ENCODE peak calls at places on chromosomes 11 and 22, in four cellular contexts. R is K562, K is GM12878, Z is HepG2. A is an unnamed sample.

GRCh38 chr11:33777906-33778305 is 3.6 kb upstream of the FBXO3 start:
- DNase-seq in Z (no peak), R (no peak), K (no peak), A (no peak)

GRCh38 chr11:87358461-87358860 is 320.7 kb downstream of the TMEM135 start:
- DNase-seq in Z (no peak), R (no peak), K (no peak), A (no peak)

GRCh38 chr22:19943665-19944026 is 2.0 kb upstream of the TXNRD2 start:
- DNase-seq in K (no peak), Z (peak; percentile 61), R (no peak), A (no peak)

GRCh38 chr11:95231126-95231880 is at the start of gene SESN3:
- DNase-seq in Z (peak; percentile 89), R (peak; percentile 98), K (peak; percentile 93), A (peak; percentile 87)

GRCh38 chr11:78319453-78319955 is 98.1 kb downstream of the GAB2 start:
- DNase-seq in K (no peak), R (no peak), Z (no peak), A (no peak)

GRCh38 chr11:34632105-34632780 is 11.3 kb downstream of the EHF start:
- DNase-seq in Z (no peak), R (no peak), K (no peak), A (no peak)

GRCh38 chr22:29266564-29267461 is 968 bp downstream of the RHBDD3 start:
- DNase-seq in R (no peak), Z (no peak), K (no peak), A (no peak)

GRCh38 chr22:42091446-42091764 is 833 bp upstream of the NDUFA6 start:
- DNase-seq in K (no peak), R (no peak), Z (no peak), A (no peak)

GRCh38 chr11:45100338-45100737 is 46.1 kb upstream of the PRDM11 start:
- DNase-seq in Z (no peak), K (no peak), R (peak; percentile 30), A (no peak)

GRCh38 chr22:23404689-23405365 is 175.3 kb downstream of the IGLL1 start:
- DNase-seq in Z (peak; percentile 35), K (no peak), R (no peak), A (no peak)

GRCh38 chr11:122183933-122184332 is 67.9 kb upstream of the BLID start:
- DNase-seq in K (no peak), R (no peak), Z (no peak), A (no peak)

GRCh38 chr11:61837411-61838005 is 9.4 kb downstream of the FADS2 start:
- DNase-seq in K (no peak), Z (no peak), R (no peak), A (no peak)

GRCh38 chr11:113974741-113975470 is at the start of gene HTR3A:
- DNase-seq in K (no peak), Z (peak; percentile 9), R (peak; percentile 58), A (peak; percentile 69)

GRCh38 chr11:118625036-118625690 is 17.7 kb downstream of the PHLDB1 start:
- DNase-seq in K (no peak), R (no peak), Z (no peak), A (no peak)

GRCh38 chr11:613369-613968 is 2.3 kb downstream of the IRF7 start:
- DNase-seq in R (peak; percentile 92), Z (no peak), K (no peak), A (peak; percentile 59)

GRCh38 chr22:25197335-25197734 is 2.3 kb upstream of the CRYBB3 start:
- DNase-seq in K (no peak), Z (no peak), R (no peak), A (no peak)

GRCh38 chr11:114121744-114122504 is 62.4 kb downstream of the ZBTB16 start:
- DNase-seq in K (no peak), Z (no peak), R (no peak), A (no peak)

GRCh38 chr11:18727499-18728236 is 1.7 kb upstream of the IGSF22 start:
- DNase-seq in K (no peak), Z (peak; percentile 48), R (peak; percentile 75), A (peak; percentile 35)

GRCh38 chr11:2825261-2825885 is 60.2 kb downstream of the CDKN1C start:
- DNase-seq in Z (peak; percentile 21), K (no peak), R (peak; percentile 32), A (no peak)

GRCh38 chr11:117583063-117583801 is 213.8 kb downstream of the DSCAML1 start:
- DNase-seq in R (no peak), K (no peak), Z (no peak), A (no peak)

GRCh38 chr11:61173456-61173855 is 12.2 kb upstream of the VPS37C start:
- DNase-seq in K (no peak), Z (peak; percentile 41), R (no peak), A (no peak)

GRCh38 chr22:22882033-22882717 is 5.4 kb upstream of the IGLL5 start:
- DNase-seq in K (no peak), Z (no peak), R (peak; percentile 56), A (no peak)

GRCh38 chr11:94767701-94768601 is at the start of gene AMOTL1:
- DNase-seq in Z (no peak), R (peak; percentile 73), K (no peak), A (peak; percentile 65)

GRCh38 chr11:76669901-76670474 is 559 bp downstream of the LRRC32 start:
- DNase-seq in R (no peak), Z (no peak), K (no peak), A (no peak)

GRCh38 chr22:20571531-20572007 is 64.2 kb downstream of the MED15 start:
- DNase-seq in R (peak; percentile 99), K (no peak), Z (peak; percentile 16), A (no peak)

GRCh38 chr11:73147771-73148681 is 5.9 kb upstream of the FCHSD2 start:
- DNase-seq in Z (no peak), K (no peak), R (no peak), A (no peak)

GRCh38 chr11:80779907-80780615 is 1339.2 kb upstream of the TENM4 start:
- DNase-seq in Z (no peak), R (no peak), K (no peak), A (no peak)

GRCh38 chr11:132111341-132111740 is 740.9 kb downstream of the NTM start:
- DNase-seq in R (no peak), Z (no peak), K (no peak), A (no peak)
- TF ChIP-seq CTCF in R (no peak), Z (no peak), K (no peak), A (no peak)

DNA sequence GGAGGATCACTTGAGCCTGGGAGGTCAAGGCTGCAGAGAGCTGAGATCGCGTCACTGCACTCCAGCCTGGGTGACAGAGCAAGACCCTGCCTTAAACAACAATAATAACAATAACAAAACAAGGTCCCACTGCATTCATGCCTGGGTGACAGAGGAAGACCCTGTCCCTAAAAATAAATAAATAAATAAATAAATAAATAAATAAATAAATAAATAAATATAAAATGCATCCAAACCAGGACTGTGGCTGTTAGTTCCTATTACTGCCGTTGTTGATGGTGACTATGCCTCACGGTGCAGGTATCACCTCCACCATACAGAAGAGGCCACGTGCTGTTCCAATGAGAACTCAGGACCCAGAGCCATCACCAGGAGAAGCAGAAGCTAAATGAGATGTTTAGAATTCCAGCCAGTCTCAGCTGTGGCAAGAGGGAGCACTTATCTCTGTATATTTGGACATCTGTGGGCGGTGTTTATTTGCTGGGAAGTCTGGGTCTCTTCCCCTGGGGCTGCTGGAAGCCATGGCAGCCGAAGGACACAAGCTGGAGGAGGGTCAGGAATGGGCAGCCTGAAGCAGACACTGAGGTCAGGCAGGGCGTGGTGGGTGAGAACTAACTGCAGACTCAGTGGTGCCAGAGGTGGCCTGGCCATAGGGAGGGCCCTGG is 21.6 kb downstream of the C11orf86 start:
- DNase-seq in Z (peak; percentile 93), R (no peak), K (no peak), A (no peak)
- TF ChIP-seq REST in Z (no peak), R (no peak), K (no peak), A (no peak)

GRCh38 chr11:14359573-14360031 is 619 bp upstream of the RRAS2 start:
- DNase-seq in Z (no peak), R (no peak), K (no peak), A (no peak)
- TF ChIP-seq SRF in Z (no peak), R (no peak), K (no peak), A (no peak)

DNA sequence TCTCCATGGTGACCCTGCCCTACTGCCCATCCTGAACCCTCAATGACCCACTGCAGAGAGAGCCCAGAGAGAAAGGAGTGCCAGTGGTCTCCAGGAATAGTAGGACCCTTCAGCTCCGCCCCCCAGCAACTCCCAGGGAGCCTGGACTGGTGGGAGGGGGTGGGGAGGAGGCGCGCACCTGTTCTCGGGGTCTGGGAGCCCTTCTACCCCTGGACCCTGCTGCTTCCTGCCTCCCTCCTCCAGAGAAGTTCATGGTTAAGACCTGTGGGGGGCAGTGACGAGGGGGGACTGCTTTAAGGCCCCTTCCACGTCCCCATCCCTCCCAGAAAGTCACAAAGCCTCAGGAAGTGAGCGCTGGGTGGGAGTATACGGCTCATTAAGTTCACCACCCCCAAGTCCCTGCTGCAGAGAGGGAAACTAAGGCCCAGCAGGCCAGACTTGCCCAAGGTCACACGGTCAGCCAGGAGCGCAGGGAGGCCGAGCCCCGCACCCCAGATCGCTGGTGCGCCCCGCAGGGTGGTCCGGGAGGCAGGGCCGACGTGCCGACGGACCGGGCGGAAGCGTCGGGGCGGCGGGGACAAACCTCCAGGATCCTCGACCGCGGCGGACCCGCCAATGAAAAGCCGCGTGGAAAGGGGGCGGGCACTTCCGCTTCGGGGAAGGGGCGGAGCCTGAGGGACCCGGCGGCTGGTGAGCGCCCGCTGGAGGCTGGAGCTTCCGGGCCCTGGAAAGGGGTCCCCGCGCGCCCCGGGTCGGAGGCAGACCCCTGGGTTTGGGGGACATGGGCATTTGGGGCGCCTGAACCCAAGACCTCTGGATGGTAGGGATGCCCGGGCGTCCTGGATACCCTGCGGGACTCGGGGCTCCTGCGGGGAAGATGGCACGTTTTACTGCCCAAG is at the start of the genes NUDT22 and TRPT1:
- DNase-seq in Z (peak; percentile 77), K (no peak), R (peak; percentile 87), A (no peak)
- TF ChIP-seq CTCF in Z (peak; percentile 65), K (peak; percentile 36), R (peak; percentile 19), A (no peak)

GRCh38 chr22:30968924-30969531 is at the start of gene TUG1:
- DNase-seq in K (peak; percentile 90), R (peak; percentile 94), Z (peak; percentile 96), A (peak; percentile 96)
- TF ChIP-seq REST in K (no peak), R (no peak), Z (no peak), A (no peak)

GRCh38 chr22:38611559-38611958 is 41.6 kb upstream of the DMC1 start:
- DNase-seq in Z (no peak), K (no peak), R (no peak), A (no peak)
- TF ChIP-seq SRF in Z (no peak), K (no peak), R (no peak), A (no peak)

GRCh38 chr11:84396521-84396920 is 1110.4 kb upstream of the CCDC90B start:
- DNase-seq in R (no peak), Z (no peak), K (no peak), A (no peak)

GRCh38 chr11:84398017-84398626 is 1112.0 kb upstream of the CCDC90B start:
- DNase-seq in R (no peak), K (no peak), Z (peak; percentile 7), A (no peak)
- TF ChIP-seq CTCF in R (no peak), K (peak; percentile 18), Z (peak; percentile 12), A (no peak)

A was measured in HCT116.